ENCODE peak calls at places on chromosomes 11 and 22, in seven cellular contexts. R, O, Q, D, A, S and K are unnamed samples.

GRCh38 chr22:44259366-44260215 is 53.2 kb downstream of the SHISAL1 start:
- DNase-seq in R (peak; percentile 35), O (no peak), Q (no peak), D (no peak), A (no peak), S (no peak), K (no peak)

GRCh38 chr11:130435671-130436070 is 7.3 kb upstream of the ADAMTS8 start:
- DNase-seq in R (no peak), O (no peak), Q (no peak), D (no peak), A (no peak), S (peak; percentile 55), K (no peak)

GRCh38 chr22:19972652-19973550 is 31.3 kb upstream of the TXNRD2 start:
- DNase-seq in R (no peak), O (no peak), Q (no peak), D (no peak), A (no peak), S (no peak), K (no peak)

GRCh38 chr11:62588966-62589637 is 2.2 kb downstream of the TUT1 start:
- DNase-seq in R (no peak), O (no peak), Q (no peak), D (no peak), A (no peak), S (peak; percentile 42), K (no peak)

GRCh38 chr11:74683279-74683871 is 47.9 kb downstream of the CHRDL2 start:
- DNase-seq in R (peak; percentile 62), O (no peak), Q (no peak), D (no peak), A (no peak), S (no peak), K (no peak)

GRCh38 chr22:43970037-43970747 is 14.9 kb downstream of the SAMM50 start:
- DNase-seq in R (no peak), O (no peak), Q (no peak), D (no peak), A (no peak), S (no peak), K (no peak)

GRCh38 chr11:120025606-120026335 is 112.1 kb downstream of the TRIM29 start:
- DNase-seq in R (no peak), O (no peak), Q (no peak), D (no peak), A (no peak), S (no peak), K (no peak)

GRCh38 chr11:94793002-94793401 is 24.8 kb downstream of the AMOTL1 start:
- DNase-seq in R (no peak), O (no peak), Q (no peak), D (no peak), A (no peak), S (peak; percentile 77), K (no peak)

GRCh38 chr11:6653656-6654055 is 2.0 kb downstream of the DCHS1 start:
- DNase-seq in R (no peak), O (no peak), Q (no peak), D (no peak), A (no peak), S (no peak), K (no peak)

GRCh38 chr11:5550440-5551095 is 2.2 kb upstream of the OR52H1 start:
- DNase-seq in R (no peak), O (no peak), Q (no peak), D (no peak), A (no peak), S (peak; percentile 83), K (no peak)

GRCh38 chr11:129230006-129230405 is 37.9 kb upstream of the ARHGAP32 start:
- DNase-seq in R (no peak), O (peak; percentile 6), Q (no peak), D (no peak), A (no peak), S (peak; percentile 32), K (no peak)

GRCh38 chr22:37749831-37750595 is 53.2 kb downstream of the TRIOBP start:
- DNase-seq in R (no peak), O (no peak), Q (no peak), D (no peak), A (no peak), S (peak; percentile 87), K (no peak)

DNA sequence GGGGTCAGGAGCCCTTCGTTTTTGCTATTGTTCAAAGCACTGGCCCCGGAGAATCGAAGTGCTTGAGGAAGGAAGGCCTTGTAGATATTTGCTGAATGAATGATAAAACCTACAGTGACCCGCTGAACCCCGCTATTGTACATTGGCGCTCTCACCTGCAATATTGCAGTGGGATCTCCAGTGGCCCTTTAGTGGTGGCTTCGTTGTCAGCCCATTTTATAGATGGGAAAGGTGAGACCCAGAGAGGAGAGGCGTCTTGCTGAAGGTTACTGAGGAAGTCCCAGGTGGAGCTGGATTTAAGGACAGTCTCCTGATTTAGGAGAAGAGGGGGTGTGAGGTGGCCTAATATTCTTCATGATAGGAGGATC is 1.2 kb downstream of the CDC42EP2 start:
- DNase-seq in R (no peak), O (no peak), Q (no peak), D (no peak), A (no peak), S (no peak), K (no peak)
- TF ChIP-seq CTCF in R (peak; percentile 11), O (peak; percentile 65), Q (no peak), D (no peak), A (no peak), S (no peak), K (no peak)

GRCh38 chr22:22788460-22789037 is 99.1 kb upstream of the IGLL5 start:
- DNase-seq in R (no peak), O (no peak), Q (no peak), D (no peak), A (no peak), S (no peak), K (no peak)
- TF ChIP-seq CTCF in R (no peak), O (peak; percentile 35), Q (no peak), D (no peak), A (no peak), S (no peak), K (no peak)

GRCh38 chr11:45079943-45080719 is 66.3 kb upstream of the PRDM11 start:
- DNase-seq in R (no peak), O (peak; percentile 79), Q (no peak), D (no peak), A (no peak), S (no peak), K (no peak)
- TF ChIP-seq CTCF in R (no peak), O (no peak), Q (no peak), D (no peak), A (no peak), S (no peak), K (no peak)

DNA sequence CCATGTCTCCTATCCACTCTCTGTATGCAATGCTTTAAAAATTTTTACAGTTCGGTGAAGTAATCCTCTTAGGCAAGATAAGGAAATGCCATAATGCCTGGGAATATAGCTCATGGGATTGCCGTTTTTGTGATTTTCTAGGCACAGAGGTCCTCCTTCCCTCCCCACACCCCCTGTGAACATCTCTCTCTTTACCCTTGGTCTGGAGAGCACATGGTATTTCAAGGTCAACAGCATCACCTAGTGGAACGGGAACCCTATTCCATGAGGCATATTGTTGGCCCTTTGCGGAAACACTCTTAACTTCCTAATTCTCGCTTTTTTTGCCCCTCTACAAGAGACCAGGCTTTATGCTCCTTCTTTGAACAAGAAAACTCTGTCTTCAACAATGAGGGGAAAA is 8.8 kb downstream of the NXPE4 start:
- DNase-seq in R (peak; percentile 56), O (no peak), Q (no peak), D (no peak), A (no peak), S (peak; percentile 14), K (no peak)
- TF ChIP-seq CTCF in R (peak; percentile 58), O (no peak), Q (no peak), D (no peak), A (peak; percentile 19), S (peak; percentile 25), K (no peak)

DNA sequence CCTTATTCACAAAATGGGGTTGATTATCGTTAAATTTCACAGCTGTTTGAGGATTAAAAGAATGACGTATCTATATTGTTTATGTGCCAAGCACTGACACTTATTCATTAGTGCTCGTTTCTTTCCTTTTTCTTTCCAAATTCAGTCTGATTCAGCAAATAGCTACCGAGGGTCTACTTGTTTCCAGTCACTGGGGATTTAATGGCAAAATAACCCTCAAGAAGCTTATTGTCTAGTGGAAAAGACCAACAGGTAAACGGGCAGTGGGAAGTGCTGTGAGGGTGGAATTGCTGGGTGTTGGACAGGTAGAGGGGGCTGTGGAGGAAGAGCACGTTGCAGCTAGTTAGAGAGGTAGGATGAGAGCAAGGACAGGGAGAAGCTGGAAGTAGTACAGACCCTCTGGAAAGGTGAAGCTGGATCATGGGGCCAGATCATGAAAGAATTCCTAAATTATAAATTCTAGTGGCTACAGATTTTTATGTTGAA is 48.3 kb upstream of the BIRC3 start:
- DNase-seq in R (peak; percentile 59), O (no peak), Q (no peak), D (no peak), A (no peak), S (no peak), K (no peak)
- TF ChIP-seq CTCF in R (no peak), O (peak; percentile 3), Q (no peak), D (no peak), A (no peak), S (no peak), K (no peak)

DNA sequence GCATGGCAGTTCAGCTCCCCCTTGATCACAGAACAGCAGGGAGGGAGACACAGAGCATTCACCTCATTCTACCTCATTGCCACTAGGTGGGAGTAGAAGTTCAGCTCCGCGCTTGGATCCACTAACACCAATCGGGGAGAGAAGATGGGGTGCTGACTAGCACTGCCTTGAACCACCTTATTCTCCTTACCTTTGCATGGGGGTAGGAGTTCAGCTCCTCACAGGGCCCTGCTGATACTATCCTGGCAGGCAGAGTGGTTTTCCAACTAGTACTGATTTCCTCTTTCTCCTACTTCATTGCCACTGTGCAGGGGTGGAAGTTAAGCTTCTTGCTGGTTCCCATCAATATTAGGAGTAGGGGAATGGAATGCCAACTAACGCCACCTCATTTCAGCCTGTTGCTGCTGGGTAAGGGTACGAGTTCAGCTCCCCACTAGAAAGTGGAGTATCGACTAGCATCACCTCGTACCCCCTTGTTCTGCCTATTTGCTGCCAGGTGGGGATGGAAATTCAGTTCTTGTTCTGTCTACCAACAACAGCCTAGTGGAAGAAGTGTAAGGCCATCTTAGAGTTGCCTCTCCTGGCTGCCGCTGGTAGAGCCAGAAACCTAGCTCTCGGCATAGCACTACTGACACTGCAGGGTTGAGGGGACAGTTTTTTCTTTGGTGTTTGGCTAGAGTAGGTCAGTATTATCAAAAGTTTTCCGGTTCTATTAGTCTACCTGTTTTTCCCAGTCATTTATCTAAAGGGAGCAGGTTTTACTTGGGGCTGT is 550.9 kb upstream of the CCDC90B start:
- DNase-seq in R (peak; percentile 85), O (peak; percentile 17), Q (no peak), D (peak; percentile 10), A (no peak), S (peak; percentile 54), K (no peak)
- TF ChIP-seq CTCF in R (peak; percentile 92), O (peak; percentile 36), Q (peak; percentile 63), D (peak; percentile 52), A (peak; percentile 68), S (peak; percentile 86), K (no peak)

GRCh38 chr11:29962243-29962642 is 54.6 kb downstream of the KCNA4 start:
- DNase-seq in R (peak; percentile 88), O (no peak), Q (no peak), D (no peak), A (no peak), S (peak; percentile 2), K (no peak)
- TF ChIP-seq CTCF in R (peak; percentile 78), O (no peak), Q (no peak), D (no peak), A (no peak), S (peak; percentile 23), K (no peak)

GRCh38 chr11:104256525-104256924 is 92.6 kb upstream of the PDGFD start:
- DNase-seq in R (no peak), O (no peak), Q (no peak), D (no peak), A (no peak), S (peak; percentile 6), K (no peak)
- TF ChIP-seq CTCF in R (peak; percentile 65), O (no peak), Q (no peak), D (no peak), A (no peak), S (peak; percentile 6), K (no peak)